ENCODE peak calls at places on chromosomes 1 and 21, in nine cellular contexts. E, Y, Q, K, B, R, D, L and S are unnamed samples.

GRCh38 chr21:35510294-35510693 is 461.2 kb upstream of the RUNX1 start:
- DNase-seq in Y (no peak), D (no peak), E (no peak), L (peak; percentile 87), B (no peak), K (no peak), Q (no peak), R (no peak), S (no peak)

GRCh38 chr21:46605759-46606426 is 1.0 kb upstream of the S100B start:
- DNase-seq in Q (no peak), B (no peak), D (peak; percentile 77), L (no peak), Y (no peak), K (no peak), E (no peak), R (no peak), S (peak; percentile 79)

GRCh38 chr1:76053021-76053420 is 21.5 kb upstream of the ST6GALNAC3 start:
- DNase-seq in E (no peak), Y (no peak), D (no peak), B (no peak), R (no peak), L (no peak), K (peak; percentile 28), Q (no peak), S (no peak)

GRCh38 chr1:104746994-104747393 is 997.3 kb downstream of the AMY1C start:
- DNase-seq in E (no peak), Q (no peak), K (no peak), B (no peak), L (no peak), D (no peak), R (no peak), Y (no peak), S (no peak)

GRCh38 chr1:174999926-175000696 is at the start of gene CACYBP:
- DNase-seq in Y (no peak), K (peak; percentile 38), D (no peak), R (no peak), Q (no peak), B (no peak), E (peak; percentile 51), L (peak; percentile 35), S (peak; percentile 56)

GRCh38 chr1:125119024-125119441 is 3934.3 kb downstream of the SRGAP2C start:
- DNase-seq in K (no peak), Q (no peak), L (no peak), R (no peak), Y (no peak), B (no peak), D (no peak), E (no peak), S (no peak)

GRCh38 chr1:6599141-6599975 is 3.3 kb downstream of the KLHL21 start:
- DNase-seq in Q (no peak), R (no peak), E (peak; percentile 74), D (no peak), L (peak; percentile 86), K (peak; percentile 46), Y (no peak), B (peak; percentile 70), S (peak; percentile 78)

GRCh38 chr1:15952317-15953258 is 23.3 kb downstream of the ZBTB17 start:
- DNase-seq in D (no peak), Y (no peak), K (peak; percentile 98), Q (no peak), E (peak; percentile 95), L (peak; percentile 100), B (peak; percentile 91), R (peak; percentile 74), S (peak; percentile 93)

GRCh38 chr1:211736351-211736915 is 61.0 kb upstream of the NEK2 start:
- DNase-seq in B (no peak), L (no peak), K (peak; percentile 58), D (no peak), Y (no peak), E (peak; percentile 95), Q (no peak), R (no peak), S (no peak)

GRCh38 chr1:9275567-9276034 is 17.1 kb upstream of the SPSB1 start:
- DNase-seq in D (peak; percentile 91), B (peak; percentile 64), K (peak; percentile 93), L (peak; percentile 85), R (no peak), E (peak; percentile 81), Q (no peak), Y (no peak), S (peak; percentile 92)

GRCh38 chr1:233677690-233678354 is 63.9 kb downstream of the KCNK1 start:
- DNase-seq in L (no peak), Y (no peak), K (no peak), Q (no peak), R (no peak), E (no peak), B (no peak), D (no peak), S (no peak)

GRCh38 chr1:51072040-51072439 is 30.0 kb upstream of the C1orf185 start:
- DNase-seq in E (peak; percentile 82), K (no peak), L (no peak), R (no peak), Q (no peak), D (no peak), Y (no peak), B (no peak), S (no peak)

GRCh38 chr1:203448521-203449061 is 27.0 kb upstream of the PRELP start:
- DNase-seq in R (no peak), Q (no peak), B (no peak), K (no peak), D (no peak), Y (no peak), E (no peak), L (no peak), S (no peak)

GRCh38 chr1:183293243-183293642 is 107.2 kb downstream of the LAMC2 start:
- DNase-seq in B (no peak), K (no peak), D (no peak), Y (no peak), Q (no peak), R (no peak), E (no peak), L (no peak), S (no peak)

GRCh38 chr1:117678246-117678977 is 72.6 kb downstream of the TENT5C start:
- DNase-seq in E (no peak), Y (no peak), K (no peak), R (no peak), D (no peak), Q (no peak), B (no peak), L (no peak), S (no peak)

GRCh38 chr1:117675907-117676430 is 70.1 kb downstream of the TENT5C start:
- DNase-seq in E (no peak), K (no peak), Y (no peak), R (no peak), B (no peak), D (no peak), L (no peak), Q (no peak), S (no peak)

GRCh38 chr1:117679299-117679698 is 73.5 kb downstream of the TENT5C start:
- DNase-seq in D (no peak), R (no peak), B (no peak), Q (no peak), L (no peak), E (no peak), K (no peak), Y (no peak), S (no peak)

GRCh38 chr1:117674521-117675400 is 68.9 kb downstream of the TENT5C start:
- DNase-seq in B (peak; percentile 43), K (peak; percentile 31), E (peak; percentile 45), D (no peak), Y (peak; percentile 57), Q (no peak), R (no peak), L (peak; percentile 50), S (no peak)

DNA sequence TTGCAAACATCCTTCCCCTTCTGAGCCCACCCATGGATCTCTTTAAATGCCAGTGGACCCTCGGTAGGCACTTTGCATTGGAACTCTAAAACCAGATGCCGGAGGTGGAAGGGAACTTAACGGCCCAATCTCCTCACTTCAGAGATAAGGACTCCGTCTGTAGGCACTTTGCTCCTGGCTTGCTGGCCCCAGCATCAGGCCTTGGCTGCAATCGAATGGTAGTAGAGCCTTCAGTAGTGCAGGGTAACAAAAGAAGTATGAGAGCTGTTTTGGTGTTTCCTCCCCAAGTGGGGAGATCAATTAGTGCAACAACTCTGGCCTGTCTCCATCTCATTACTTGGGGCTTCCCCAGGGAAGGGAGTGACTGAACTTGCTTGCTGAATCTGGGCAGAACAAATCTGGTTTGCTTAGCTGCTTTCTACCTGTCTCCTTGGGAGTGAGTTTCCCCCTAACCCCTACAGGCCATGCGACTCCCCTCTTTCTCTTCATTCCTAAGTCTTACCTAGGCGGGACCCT is 70.8 kb downstream of the TENT5C start:
- DNase-seq in Q (no peak), K (no peak), D (no peak), B (no peak), R (no peak), L (no peak), Y (no peak), E (no peak), S (no peak)
- TF ChIP-seq CTCF in Q (no peak), K (no peak), D (no peak), B (no peak), R (no peak), L (no peak), Y (no peak), E (no peak), S (no peak)

GRCh38 chr1:43348809-43349593 is 9.8 kb upstream of the CDC20 start:
- DNase-seq in E (peak; percentile 88), B (peak; percentile 91), L (peak; percentile 67), Y (peak; percentile 95), K (peak; percentile 79), R (no peak), D (peak; percentile 87), Q (peak; percentile 95), S (no peak)
- TF ChIP-seq CTCF in E (no peak), B (no peak), L (no peak), Y (peak; percentile 13), K (no peak), R (no peak), D (no peak), Q (no peak), S (no peak)

GRCh38 chr1:64242895-64243756 is 39.7 kb downstream of the UBE2U start:
- DNase-seq in E (peak; percentile 57), L (peak; percentile 50), Q (no peak), R (no peak), Y (no peak), K (peak; percentile 34), D (no peak), B (peak; percentile 72), S (no peak)
- TF ChIP-seq CTCF in E (peak; percentile 38), L (peak; percentile 23), Q (peak; percentile 59), R (peak; percentile 49), Y (peak; percentile 57), K (peak; percentile 37), D (peak; percentile 33), B (peak; percentile 81), S (peak; percentile 34)

GRCh38 chr1:165683848-165684485 is 14.4 kb downstream of the ALDH9A1 start:
- DNase-seq in Q (no peak), E (no peak), Y (no peak), R (no peak), K (no peak), D (no peak), B (no peak), L (no peak), S (no peak)

GRCh38 chr1:165688046-165688445 is 10.3 kb downstream of the ALDH9A1 start:
- DNase-seq in Q (no peak), L (no peak), E (no peak), R (no peak), D (no peak), K (no peak), Y (no peak), B (no peak), S (no peak)

GRCh38 chr1:165686971-165687433 is 11.4 kb downstream of the ALDH9A1 start:
- DNase-seq in L (no peak), E (no peak), K (no peak), Q (no peak), Y (no peak), B (no peak), D (no peak), R (no peak), S (no peak)

GRCh38 chr1:165686121-165686970 is 12.0 kb downstream of the ALDH9A1 start:
- DNase-seq in K (no peak), E (no peak), L (no peak), R (no peak), D (no peak), B (peak; percentile 8), Y (no peak), Q (no peak), S (no peak)
- TF ChIP-seq CTCF in K (peak; percentile 11), E (no peak), L (no peak), R (no peak), D (no peak), B (peak; percentile 45), Y (no peak), Q (no peak), S (no peak)